ENCODE peak calls at places on chromosomes 2 and 18, in four cellular contexts. D is KBM-7, C is amniotic stem cell, V is Caki2. O is an unnamed sample.

GRCh38 chr2:77487074-77487803 is 34.9 kb downstream of the LRRTM4 start:
- DNase-seq in C (no peak), V (no peak), D (no peak), O (no peak)

GRCh38 chr2:186605041-186605440 is 15.2 kb downstream of the ITGAV start:
- DNase-seq in D (no peak), C (no peak), V (no peak), O (peak)

GRCh38 chr2:217822296-217823252 is 180.2 kb downstream of the TNS1 start:
- DNase-seq in V (no peak), C (no peak), D (no peak), O (peak)

GRCh38 chr2:18987592-18988073 is 370.8 kb downstream of the OSR1 start:
- DNase-seq in V (peak), C (peak), D (no peak), O (peak)

GRCh38 chr2:216017365-216017764 is 4.0 kb upstream of the MREG start:
- DNase-seq in C (no peak), V (peak), D (peak), O (no peak)

GRCh38 chr2:176612736-176613135 is 343.5 kb downstream of the MTX2 start:
- DNase-seq in D (no peak), V (no peak), C (no peak), O (no peak)

GRCh38 chr18:78242796-78243195 is 736.8 kb upstream of the SALL3 start:
- DNase-seq in V (no peak), C (no peak), D (no peak), O (peak)

GRCh38 chr18:63963610-63964256 is 6.1 kb upstream of the SERPINB8 start:
- DNase-seq in V (peak), C (peak), D (peak), O (peak)

GRCh38 chr18:40124107-40124506 is 1830.9 kb upstream of the PIK3C3 start:
- DNase-seq in C (no peak), D (no peak), V (no peak), O (peak)

GRCh38 chr2:162057426-162057825 is 16.6 kb downstream of the DPP4 start:
- DNase-seq in C (no peak), V (no peak), D (no peak), O (no peak)

GRCh38 chr2:62415019-62415431 is 91.0 kb downstream of the TMEM17 start:
- DNase-seq in V (no peak), C (no peak), D (peak), O (no peak)

GRCh38 chr2:6309415-6310185 is 556.1 kb downstream of the CMPK2 start:
- DNase-seq in D (no peak), V (no peak), C (no peak), O (no peak)

O was measured in cardiac fibroblast.